ENCODE peak calls at places on chromosome 11, in eight cellular contexts. One of them, this sample, is unnamed.

GRCh38 chr11:85945788-85946187 is 90.6 kb downstream of the CCDC83 start:
- DNase-seq in HFF-Myc: no peak
- DNase-seq in right lobe of liver: no peak
- DNase-seq in GM12865: peak; percentile 28
- DNase-seq in cardiac muscle cell: peak; percentile 22
- DNase-seq in cardiac fibroblast: no peak
- DNase-seq in lower leg skin: no peak
- DNase-seq in bronchial epithelial cell: peak; percentile 24
- DNase-seq in this sample: no peak

GRCh38 chr11:12007230-12007593 is 1.2 kb downstream of the DKK3 start:
- DNase-seq in right lobe of liver: no peak
- DNase-seq in HFF-Myc: no peak
- DNase-seq in cardiac fibroblast: no peak
- DNase-seq in bronchial epithelial cell: no peak
- DNase-seq in lower leg skin: no peak
- DNase-seq in cardiac muscle cell: no peak
- DNase-seq in GM12865: no peak
- DNase-seq in this sample: no peak

GRCh38 chr11:73838443-73839122 is 38.1 kb downstream of the COA4 start:
- DNase-seq in right lobe of liver: no peak
- DNase-seq in lower leg skin: no peak
- DNase-seq in bronchial epithelial cell: no peak
- DNase-seq in cardiac fibroblast: peak; percentile 53
- DNase-seq in HFF-Myc: no peak
- DNase-seq in cardiac muscle cell: peak; percentile 47
- DNase-seq in GM12865: no peak
- DNase-seq in this sample: peak; percentile 72

GRCh38 chr11:6251120-6251733 is 8.4 kb upstream of the CCKBR start:
- DNase-seq in GM12865: peak; percentile 70
- DNase-seq in lower leg skin: no peak
- DNase-seq in bronchial epithelial cell: peak; percentile 58
- DNase-seq in right lobe of liver: no peak
- DNase-seq in HFF-Myc: peak; percentile 44
- DNase-seq in cardiac muscle cell: peak; percentile 76
- DNase-seq in cardiac fibroblast: peak; percentile 74
- DNase-seq in this sample: peak; percentile 69

GRCh38 chr11:129237880-129238638 is 45.9 kb upstream of the ARHGAP32 start:
- DNase-seq in bronchial epithelial cell: no peak
- DNase-seq in right lobe of liver: no peak
- DNase-seq in HFF-Myc: no peak
- DNase-seq in GM12865: peak; percentile 3
- DNase-seq in cardiac fibroblast: no peak
- DNase-seq in cardiac muscle cell: no peak
- DNase-seq in lower leg skin: no peak
- DNase-seq in this sample: no peak

GRCh38 chr11:117717485-117718314 is 79.3 kb downstream of the DSCAML1 start:
- DNase-seq in cardiac muscle cell: no peak
- DNase-seq in GM12865: no peak
- DNase-seq in right lobe of liver: no peak
- DNase-seq in bronchial epithelial cell: peak; percentile 51
- DNase-seq in cardiac fibroblast: no peak
- DNase-seq in lower leg skin: no peak
- DNase-seq in HFF-Myc: no peak
- DNase-seq in this sample: no peak

GRCh38 chr11:1203505-1204271 is 19.2 kb upstream of the MUC5B start:
- DNase-seq in cardiac muscle cell: no peak
- DNase-seq in cardiac fibroblast: no peak
- DNase-seq in HFF-Myc: no peak
- DNase-seq in GM12865: no peak
- DNase-seq in bronchial epithelial cell: no peak
- DNase-seq in lower leg skin: no peak
- DNase-seq in right lobe of liver: peak; percentile 55
- DNase-seq in this sample: no peak

GRCh38 chr11:59551651-59552521 is 40.5 kb downstream of the OR4D9 start:
- DNase-seq in HFF-Myc: peak; percentile 75
- DNase-seq in cardiac muscle cell: peak; percentile 89
- DNase-seq in cardiac fibroblast: peak; percentile 91
- DNase-seq in right lobe of liver: no peak
- DNase-seq in lower leg skin: peak; percentile 40
- DNase-seq in bronchial epithelial cell: peak; percentile 62
- DNase-seq in GM12865: peak; percentile 82
- DNase-seq in this sample: peak; percentile 90

GRCh38 chr11:64094463-64095223 is 58.9 kb downstream of the FLRT1 start:
- DNase-seq in cardiac fibroblast: peak; percentile 48
- DNase-seq in lower leg skin: no peak
- DNase-seq in right lobe of liver: no peak
- DNase-seq in cardiac muscle cell: peak; percentile 66
- DNase-seq in HFF-Myc: peak; percentile 11
- DNase-seq in bronchial epithelial cell: peak; percentile 67
- DNase-seq in GM12865: no peak
- DNase-seq in this sample: peak; percentile 78

GRCh38 chr11:279966-280761 is 2.0 kb downstream of the NLRP6 start:
- DNase-seq in lower leg skin: no peak
- DNase-seq in cardiac muscle cell: peak; percentile 47
- DNase-seq in GM12865: no peak
- DNase-seq in cardiac fibroblast: peak; percentile 40
- DNase-seq in HFF-Myc: no peak
- DNase-seq in bronchial epithelial cell: no peak
- DNase-seq in right lobe of liver: peak; percentile 91
- DNase-seq in this sample: peak; percentile 15

GRCh38 chr11:48169706-48170105 is 46.9 kb upstream of the OR4B1 start:
- DNase-seq in cardiac fibroblast: peak; percentile 71
- DNase-seq in right lobe of liver: no peak
- DNase-seq in HFF-Myc: no peak
- DNase-seq in lower leg skin: no peak
- DNase-seq in cardiac muscle cell: peak; percentile 73
- DNase-seq in bronchial epithelial cell: no peak
- DNase-seq in GM12865: no peak
- DNase-seq in this sample: no peak

GRCh38 chr11:129530154-129530895 is 154.7 kb downstream of the BARX2 start:
- DNase-seq in HFF-Myc: no peak
- DNase-seq in right lobe of liver: no peak
- DNase-seq in cardiac fibroblast: no peak
- DNase-seq in lower leg skin: no peak
- DNase-seq in cardiac muscle cell: no peak
- DNase-seq in GM12865: no peak
- DNase-seq in bronchial epithelial cell: no peak
- DNase-seq in this sample: no peak

GRCh38 chr11:22130462-22131053 is 62.3 kb upstream of the ANO5 start:
- DNase-seq in GM12865: no peak
- DNase-seq in cardiac fibroblast: no peak
- DNase-seq in cardiac muscle cell: no peak
- DNase-seq in bronchial epithelial cell: peak; percentile 17
- DNase-seq in HFF-Myc: no peak
- DNase-seq in right lobe of liver: no peak
- DNase-seq in lower leg skin: no peak
- DNase-seq in this sample: no peak

GRCh38 chr11:71370895-71371673 is 77.1 kb downstream of the DHCR7 start:
- DNase-seq in cardiac muscle cell: no peak
- DNase-seq in HFF-Myc: no peak
- DNase-seq in GM12865: no peak
- DNase-seq in right lobe of liver: no peak
- DNase-seq in bronchial epithelial cell: no peak
- DNase-seq in lower leg skin: no peak
- DNase-seq in cardiac fibroblast: no peak
- DNase-seq in this sample: no peak

GRCh38 chr11:61460474-61460881 is 30.6 kb downstream of the SDHAF2 start:
- DNase-seq in cardiac muscle cell: peak; percentile 15
- DNase-seq in bronchial epithelial cell: no peak
- DNase-seq in HFF-Myc: no peak
- DNase-seq in GM12865: no peak
- DNase-seq in cardiac fibroblast: peak; percentile 34
- DNase-seq in right lobe of liver: no peak
- DNase-seq in lower leg skin: no peak
- DNase-seq in this sample: no peak

GRCh38 chr11:59214141-59214893 is 1.6 kb upstream of the MPEG1 start:
- DNase-seq in HFF-Myc: no peak
- DNase-seq in cardiac fibroblast: no peak
- DNase-seq in bronchial epithelial cell: no peak
- DNase-seq in right lobe of liver: no peak
- DNase-seq in lower leg skin: no peak
- DNase-seq in GM12865: no peak
- DNase-seq in cardiac muscle cell: no peak
- DNase-seq in this sample: no peak

DNA sequence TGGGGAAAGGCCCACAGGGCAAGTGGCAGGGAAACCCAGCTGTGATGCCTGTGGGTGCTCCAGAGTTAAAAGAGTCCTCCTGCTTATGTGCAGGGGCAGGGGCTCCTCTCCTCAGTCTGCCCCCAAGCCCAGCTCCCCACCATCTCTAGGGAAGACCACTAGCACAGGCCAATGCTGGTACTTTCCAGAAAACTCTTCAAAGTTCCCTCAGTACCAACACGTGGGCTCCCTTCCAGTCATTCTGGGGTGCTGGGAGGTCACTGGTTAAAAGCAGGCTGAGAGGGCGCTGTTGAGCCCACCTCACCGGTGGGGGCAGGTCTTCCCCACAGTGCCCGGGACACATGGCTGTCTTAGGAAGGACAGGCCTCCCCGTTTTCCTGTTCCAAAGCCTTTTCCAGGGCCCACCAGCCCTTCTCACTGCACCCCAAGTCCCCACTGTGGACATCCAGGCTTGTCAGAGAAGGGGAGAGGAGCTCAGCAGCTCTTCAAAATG is 154.6 kb downstream of the TRIM29 start:
- DNase-seq in lower leg skin: no peak
- DNase-seq in HFF-Myc: no peak
- DNase-seq in right lobe of liver: no peak
- DNase-seq in bronchial epithelial cell: no peak
- DNase-seq in cardiac fibroblast: no peak
- DNase-seq in GM12865: no peak
- DNase-seq in cardiac muscle cell: no peak
- DNase-seq in this sample: no peak
- TF ChIP-seq CTCF in lower leg skin: no peak
- TF ChIP-seq CTCF in HFF-Myc: no peak
- TF ChIP-seq CTCF in right lobe of liver: no peak
- TF ChIP-seq CTCF in bronchial epithelial cell: no peak
- TF ChIP-seq CTCF in cardiac fibroblast: no peak
- TF ChIP-seq CTCF in GM12865: peak; percentile 2
- TF ChIP-seq CTCF in cardiac muscle cell: no peak
- TF ChIP-seq CTCF in this sample: no peak

GRCh38 chr11:110710520-110711381 is 1.5 kb downstream of the ARHGAP20 start:
- DNase-seq in right lobe of liver: peak; percentile 73
- DNase-seq in cardiac muscle cell: peak; percentile 52
- DNase-seq in lower leg skin: peak; percentile 17
- DNase-seq in cardiac fibroblast: peak; percentile 38
- DNase-seq in GM12865: no peak
- DNase-seq in HFF-Myc: no peak
- DNase-seq in bronchial epithelial cell: peak; percentile 34
- DNase-seq in this sample: peak; percentile 26

GRCh38 chr11:110711776-110712642 is at the start of gene ARHGAP20:
- DNase-seq in cardiac fibroblast: peak; percentile 83
- DNase-seq in bronchial epithelial cell: no peak
- DNase-seq in right lobe of liver: peak; percentile 85
- DNase-seq in cardiac muscle cell: peak; percentile 83
- DNase-seq in HFF-Myc: no peak
- DNase-seq in lower leg skin: peak; percentile 26
- DNase-seq in GM12865: peak; percentile 48
- DNase-seq in this sample: peak; percentile 46

GRCh38 chr11:110712643-110713468 is 619 bp upstream of the ARHGAP20 start:
- DNase-seq in right lobe of liver: peak; percentile 52
- DNase-seq in lower leg skin: no peak
- DNase-seq in bronchial epithelial cell: peak; percentile 15
- DNase-seq in GM12865: no peak
- DNase-seq in cardiac muscle cell: peak; percentile 74
- DNase-seq in cardiac fibroblast: peak; percentile 69
- DNase-seq in HFF-Myc: no peak
- DNase-seq in this sample: peak; percentile 60

GRCh38 chr11:110713469-110713776 is 1.2 kb upstream of the ARHGAP20 start:
- DNase-seq in bronchial epithelial cell: no peak
- DNase-seq in right lobe of liver: peak; percentile 42
- DNase-seq in GM12865: no peak
- DNase-seq in cardiac fibroblast: no peak
- DNase-seq in cardiac muscle cell: no peak
- DNase-seq in lower leg skin: no peak
- DNase-seq in HFF-Myc: no peak
- DNase-seq in this sample: no peak

DNA sequence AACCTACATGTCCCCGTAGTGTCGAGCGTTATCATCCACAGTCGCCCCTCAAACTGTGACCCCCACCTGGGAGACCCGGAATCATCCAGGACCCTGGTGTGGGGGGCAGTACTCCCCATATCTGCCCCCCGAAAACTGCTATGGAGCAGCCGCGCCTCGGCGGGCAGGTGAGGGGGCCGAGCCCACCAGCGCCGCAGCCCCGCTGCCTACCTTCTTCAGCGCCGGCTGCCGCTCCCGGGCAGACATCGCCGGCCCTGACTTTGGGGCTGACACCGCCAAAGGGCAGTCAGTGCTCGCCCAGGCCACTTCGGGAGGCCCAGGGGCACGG is 825 bp downstream of the ARHGAP20 start:
- DNase-seq in right lobe of liver: no peak
- DNase-seq in lower leg skin: no peak
- DNase-seq in HFF-Myc: no peak
- DNase-seq in cardiac fibroblast: no peak
- DNase-seq in bronchial epithelial cell: no peak
- DNase-seq in cardiac muscle cell: no peak
- DNase-seq in GM12865: no peak
- DNase-seq in this sample: no peak
- H3K4me3 ChIP-seq in right lobe of liver: peak overlapping the region; percentile 69
- H3K4me3 ChIP-seq in lower leg skin: peak overlapping the region; percentile 46
- H3K4me3 ChIP-seq in HFF-Myc: peak overlapping the region; percentile 32
- H3K4me3 ChIP-seq in cardiac fibroblast: peak overlapping the region; percentile 68
- H3K4me3 ChIP-seq in bronchial epithelial cell: peak overlapping the region; percentile 21
- H3K4me3 ChIP-seq in cardiac muscle cell: peak overlapping the region; percentile 39
- H3K4me3 ChIP-seq in GM12865: peak overlapping the region; percentile 42
- H3K4me3 ChIP-seq in this sample: peak overlapping the region; percentile 62

GRCh38 chr11:45614196-45614828 is 51.1 kb downstream of the CHST1 start:
- DNase-seq in GM12865: no peak
- DNase-seq in HFF-Myc: no peak
- DNase-seq in right lobe of liver: no peak
- DNase-seq in cardiac muscle cell: no peak
- DNase-seq in cardiac fibroblast: no peak
- DNase-seq in lower leg skin: no peak
- DNase-seq in bronchial epithelial cell: no peak
- DNase-seq in this sample: no peak
- TF ChIP-seq CTCF in GM12865: no peak
- TF ChIP-seq CTCF in HFF-Myc: no peak
- TF ChIP-seq CTCF in right lobe of liver: no peak
- TF ChIP-seq CTCF in cardiac muscle cell: no peak
- TF ChIP-seq CTCF in cardiac fibroblast: no peak
- TF ChIP-seq CTCF in lower leg skin: no peak
- TF ChIP-seq CTCF in bronchial epithelial cell: no peak
- TF ChIP-seq CTCF in this sample: no peak

DNA sequence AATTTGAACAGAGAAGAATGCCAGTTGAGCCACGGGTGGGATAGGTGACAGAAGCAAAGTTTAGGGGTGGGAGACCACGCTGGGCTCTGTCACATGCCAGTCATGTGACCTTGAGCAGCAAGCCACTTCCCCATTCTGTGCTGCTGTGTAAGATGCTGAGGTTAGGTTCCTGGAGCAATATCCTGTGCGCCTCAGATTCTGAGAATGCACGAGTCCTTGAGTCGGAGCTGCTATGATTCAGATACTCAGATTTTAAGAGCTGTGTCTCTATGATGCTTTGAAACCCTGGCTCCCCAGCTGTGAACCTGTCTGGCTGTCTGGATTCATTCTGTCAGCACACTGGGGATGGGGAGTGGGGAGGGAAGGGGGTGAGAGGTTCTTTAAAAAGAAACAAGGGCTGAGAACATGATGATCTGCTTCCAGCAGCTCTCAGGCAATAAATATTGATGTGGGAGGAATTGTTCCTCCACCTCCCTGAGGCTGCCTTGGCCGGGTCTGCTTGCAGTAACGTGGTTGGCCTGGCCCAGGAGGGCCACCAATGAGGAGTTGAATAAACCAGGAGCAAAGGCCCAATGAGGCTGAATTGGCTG is 24.0 kb downstream of the SLCO2B1 start:
- DNase-seq in GM12865: peak; percentile 12
- DNase-seq in cardiac muscle cell: no peak
- DNase-seq in lower leg skin: peak; percentile 50
- DNase-seq in bronchial epithelial cell: no peak
- DNase-seq in HFF-Myc: no peak
- DNase-seq in right lobe of liver: no peak
- DNase-seq in cardiac fibroblast: no peak
- DNase-seq in this sample: no peak
- H3K4me3 ChIP-seq in GM12865: no peak overlapping the region
- H3K4me3 ChIP-seq in cardiac muscle cell: no peak overlapping the region
- H3K4me3 ChIP-seq in lower leg skin: no peak overlapping the region
- H3K4me3 ChIP-seq in bronchial epithelial cell: no peak overlapping the region
- H3K4me3 ChIP-seq in HFF-Myc: no peak overlapping the region
- H3K4me3 ChIP-seq in right lobe of liver: no peak overlapping the region
- H3K4me3 ChIP-seq in cardiac fibroblast: no peak overlapping the region
- H3K4me3 ChIP-seq in this sample: no peak overlapping the region